ENCODE peak calls at places on chromosomes 1 and 21, in nine cellular contexts. One of them, this sample, is unnamed.

GRCh38 chr1:108617008-108617723 is 43.7 kb downstream of the HENMT1 start:
- DNase-seq in lower lobe of right lung: no peak
- DNase-seq in thyroid gland: no peak
- DNase-seq in right lobe of liver: no peak
- DNase-seq in HL-60: no peak
- DNase-seq in fibroblast of lung: no peak
- DNase-seq in cardiac fibroblast: no peak
- DNase-seq in bronchial epithelial cell: no peak
- DNase-seq in gastrocnemius medialis: no peak
- DNase-seq in this sample: no peak

GRCh38 chr1:53367503-53368313 is 39.8 kb upstream of the LRP8 start:
- DNase-seq in HL-60: no peak
- DNase-seq in thyroid gland: no peak
- DNase-seq in cardiac fibroblast: no peak
- DNase-seq in fibroblast of lung: no peak
- DNase-seq in gastrocnemius medialis: no peak
- DNase-seq in lower lobe of right lung: no peak
- DNase-seq in bronchial epithelial cell: no peak
- DNase-seq in right lobe of liver: peak
- DNase-seq in this sample: no peak

GRCh38 chr1:203557958-203558760 is 64.2 kb downstream of the OPTC start:
- DNase-seq in fibroblast of lung: peak
- DNase-seq in right lobe of liver: no peak
- DNase-seq in HL-60: peak
- DNase-seq in bronchial epithelial cell: peak
- DNase-seq in lower lobe of right lung: no peak
- DNase-seq in gastrocnemius medialis: peak
- DNase-seq in thyroid gland: peak
- DNase-seq in cardiac fibroblast: peak
- DNase-seq in this sample: peak

GRCh38 chr1:38508272-38508671 is 351.3 kb downstream of the RRAGC start:
- DNase-seq in bronchial epithelial cell: peak
- DNase-seq in fibroblast of lung: no peak
- DNase-seq in gastrocnemius medialis: no peak
- DNase-seq in cardiac fibroblast: no peak
- DNase-seq in right lobe of liver: no peak
- DNase-seq in HL-60: no peak
- DNase-seq in lower lobe of right lung: no peak
- DNase-seq in thyroid gland: no peak
- DNase-seq in this sample: no peak

GRCh38 chr1:160144921-160145320 is 6.5 kb upstream of the ATP1A4 start:
- DNase-seq in thyroid gland: peak
- DNase-seq in cardiac fibroblast: peak
- DNase-seq in fibroblast of lung: peak
- DNase-seq in right lobe of liver: no peak
- DNase-seq in lower lobe of right lung: no peak
- DNase-seq in HL-60: no peak
- DNase-seq in gastrocnemius medialis: peak
- DNase-seq in bronchial epithelial cell: no peak
- DNase-seq in this sample: peak

GRCh38 chr1:24865168-24865567 is 64.9 kb downstream of the RUNX3 start:
- DNase-seq in fibroblast of lung: no peak
- DNase-seq in gastrocnemius medialis: no peak
- DNase-seq in cardiac fibroblast: no peak
- DNase-seq in thyroid gland: no peak
- DNase-seq in lower lobe of right lung: no peak
- DNase-seq in right lobe of liver: no peak
- DNase-seq in HL-60: no peak
- DNase-seq in bronchial epithelial cell: no peak
- DNase-seq in this sample: no peak

GRCh38 chr1:151553659-151554058 is 13.6 kb downstream of the TUFT1 start:
- DNase-seq in thyroid gland: no peak
- DNase-seq in lower lobe of right lung: no peak
- DNase-seq in right lobe of liver: no peak
- DNase-seq in fibroblast of lung: peak
- DNase-seq in cardiac fibroblast: no peak
- DNase-seq in HL-60: no peak
- DNase-seq in bronchial epithelial cell: no peak
- DNase-seq in gastrocnemius medialis: no peak
- DNase-seq in this sample: peak

GRCh38 chr1:15066191-15066590 is 87.4 kb upstream of the TMEM51 start:
- DNase-seq in lower lobe of right lung: no peak
- DNase-seq in thyroid gland: no peak
- DNase-seq in fibroblast of lung: no peak
- DNase-seq in HL-60: no peak
- DNase-seq in gastrocnemius medialis: no peak
- DNase-seq in bronchial epithelial cell: no peak
- DNase-seq in cardiac fibroblast: no peak
- DNase-seq in right lobe of liver: no peak
- DNase-seq in this sample: no peak

GRCh38 chr1:241711326-241711725 is 59.2 kb downstream of the WDR64 start:
- DNase-seq in lower lobe of right lung: no peak
- DNase-seq in fibroblast of lung: no peak
- DNase-seq in right lobe of liver: no peak
- DNase-seq in HL-60: no peak
- DNase-seq in cardiac fibroblast: no peak
- DNase-seq in bronchial epithelial cell: no peak
- DNase-seq in gastrocnemius medialis: no peak
- DNase-seq in thyroid gland: no peak
- DNase-seq in this sample: no peak

GRCh38 chr1:111903858-111904449 is 85.5 kb downstream of the KCND3 start:
- DNase-seq in cardiac fibroblast: no peak
- DNase-seq in fibroblast of lung: no peak
- DNase-seq in lower lobe of right lung: no peak
- DNase-seq in gastrocnemius medialis: no peak
- DNase-seq in bronchial epithelial cell: no peak
- DNase-seq in HL-60: no peak
- DNase-seq in thyroid gland: no peak
- DNase-seq in right lobe of liver: no peak
- DNase-seq in this sample: no peak
- H3K4me3 ChIP-seq in cardiac fibroblast: no peak
- H3K4me3 ChIP-seq in fibroblast of lung: no peak
- H3K4me3 ChIP-seq in lower lobe of right lung: no peak
- H3K4me3 ChIP-seq in gastrocnemius medialis: no peak
- H3K4me3 ChIP-seq in bronchial epithelial cell: no peak
- H3K4me3 ChIP-seq in HL-60: no peak
- H3K4me3 ChIP-seq in thyroid gland: no peak
- H3K4me3 ChIP-seq in right lobe of liver: no peak
- H3K4me3 ChIP-seq in this sample: no peak

GRCh38 chr1:47385020-47385419 is 31.1 kb upstream of the FOXE3 start:
- DNase-seq in right lobe of liver: no peak
- DNase-seq in fibroblast of lung: no peak
- DNase-seq in thyroid gland: no peak
- DNase-seq in gastrocnemius medialis: no peak
- DNase-seq in bronchial epithelial cell: no peak
- DNase-seq in lower lobe of right lung: no peak
- DNase-seq in HL-60: no peak
- DNase-seq in cardiac fibroblast: no peak
- DNase-seq in this sample: no peak
- TF ChIP-seq CTCF in right lobe of liver: no peak
- TF ChIP-seq CTCF in fibroblast of lung: no peak
- TF ChIP-seq CTCF in thyroid gland: no peak
- TF ChIP-seq CTCF in gastrocnemius medialis: no peak
- TF ChIP-seq CTCF in bronchial epithelial cell: no peak
- TF ChIP-seq CTCF in lower lobe of right lung: no peak
- TF ChIP-seq CTCF in HL-60: no peak
- TF ChIP-seq CTCF in cardiac fibroblast: no peak
- TF ChIP-seq CTCF in this sample: no peak

DNA sequence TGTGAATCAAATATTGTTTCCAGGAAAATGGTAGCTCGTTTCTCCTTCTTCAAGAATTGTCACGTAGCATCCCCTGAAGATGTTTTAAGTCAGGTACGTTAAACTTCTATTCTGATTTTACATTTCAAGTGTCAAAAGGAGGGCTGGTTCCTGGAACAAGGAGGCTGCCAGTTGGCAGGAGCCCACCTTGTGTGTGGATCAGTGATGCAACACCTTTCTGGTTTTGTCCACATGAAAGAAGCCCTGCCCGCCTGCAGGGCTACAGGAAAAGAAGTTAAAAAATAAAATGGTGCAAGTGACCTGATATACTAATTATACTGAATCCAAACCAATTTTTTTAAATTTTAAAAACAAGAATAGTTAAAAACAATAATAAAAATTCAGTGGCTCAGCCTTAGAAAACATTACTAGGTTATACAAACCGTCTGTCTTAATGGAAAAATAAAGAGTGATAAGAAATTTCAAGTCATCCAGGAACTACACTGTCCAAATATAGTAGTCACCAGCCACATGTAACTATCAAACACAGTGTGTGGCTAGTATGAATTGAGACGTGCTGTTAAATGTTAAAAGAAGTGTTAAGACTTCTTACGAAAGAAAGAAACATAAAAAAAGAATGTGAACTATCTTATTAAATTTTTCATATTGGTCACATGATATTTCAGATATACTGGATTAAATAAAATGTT is 123.1 kb downstream of the APP start:
- DNase-seq in cardiac fibroblast: no peak
- DNase-seq in gastrocnemius medialis: no peak
- DNase-seq in thyroid gland: peak
- DNase-seq in fibroblast of lung: no peak
- DNase-seq in bronchial epithelial cell: no peak
- DNase-seq in right lobe of liver: no peak
- DNase-seq in lower lobe of right lung: no peak
- DNase-seq in HL-60: no peak
- DNase-seq in this sample: no peak
- H3K4me3 ChIP-seq in cardiac fibroblast: no peak
- H3K4me3 ChIP-seq in gastrocnemius medialis: no peak
- H3K4me3 ChIP-seq in thyroid gland: no peak
- H3K4me3 ChIP-seq in fibroblast of lung: no peak
- H3K4me3 ChIP-seq in bronchial epithelial cell: no peak
- H3K4me3 ChIP-seq in right lobe of liver: no peak
- H3K4me3 ChIP-seq in lower lobe of right lung: no peak
- H3K4me3 ChIP-seq in HL-60: no peak
- H3K4me3 ChIP-seq in this sample: no peak

GRCh38 chr1:111015222-111015621 is 51.5 kb upstream of the LRIF1 start:
- DNase-seq in gastrocnemius medialis: no peak
- DNase-seq in right lobe of liver: no peak
- DNase-seq in thyroid gland: no peak
- DNase-seq in cardiac fibroblast: no peak
- DNase-seq in fibroblast of lung: no peak
- DNase-seq in bronchial epithelial cell: no peak
- DNase-seq in HL-60: no peak
- DNase-seq in lower lobe of right lung: no peak
- DNase-seq in this sample: no peak
- TF ChIP-seq CTCF in gastrocnemius medialis: no peak
- TF ChIP-seq CTCF in right lobe of liver: no peak
- TF ChIP-seq CTCF in thyroid gland: no peak
- TF ChIP-seq CTCF in cardiac fibroblast: no peak
- TF ChIP-seq CTCF in fibroblast of lung: no peak
- TF ChIP-seq CTCF in bronchial epithelial cell: no peak
- TF ChIP-seq CTCF in HL-60: no peak
- TF ChIP-seq CTCF in lower lobe of right lung: no peak
- TF ChIP-seq CTCF in this sample: no peak

GRCh38 chr21:38527737-38528136 is 29.5 kb upstream of the ERG start:
- DNase-seq in cardiac fibroblast: no peak
- DNase-seq in HL-60: no peak
- DNase-seq in thyroid gland: no peak
- DNase-seq in bronchial epithelial cell: no peak
- DNase-seq in gastrocnemius medialis: no peak
- DNase-seq in lower lobe of right lung: no peak
- DNase-seq in fibroblast of lung: no peak
- DNase-seq in right lobe of liver: no peak
- DNase-seq in this sample: no peak

GRCh38 chr21:38520511-38520910 is 22.2 kb upstream of the ERG start:
- DNase-seq in right lobe of liver: no peak
- DNase-seq in lower lobe of right lung: no peak
- DNase-seq in HL-60: no peak
- DNase-seq in gastrocnemius medialis: no peak
- DNase-seq in bronchial epithelial cell: no peak
- DNase-seq in fibroblast of lung: no peak
- DNase-seq in thyroid gland: no peak
- DNase-seq in cardiac fibroblast: no peak
- DNase-seq in this sample: no peak

GRCh38 chr21:38531142-38531541 is 32.9 kb upstream of the ERG start:
- DNase-seq in right lobe of liver: no peak
- DNase-seq in thyroid gland: no peak
- DNase-seq in lower lobe of right lung: no peak
- DNase-seq in bronchial epithelial cell: no peak
- DNase-seq in HL-60: no peak
- DNase-seq in cardiac fibroblast: no peak
- DNase-seq in fibroblast of lung: no peak
- DNase-seq in gastrocnemius medialis: no peak
- DNase-seq in this sample: no peak

GRCh38 chr21:38524168-38525153 is 26.2 kb upstream of the ERG start:
- DNase-seq in bronchial epithelial cell: no peak
- DNase-seq in cardiac fibroblast: no peak
- DNase-seq in lower lobe of right lung: no peak
- DNase-seq in thyroid gland: no peak
- DNase-seq in right lobe of liver: no peak
- DNase-seq in fibroblast of lung: no peak
- DNase-seq in HL-60: no peak
- DNase-seq in gastrocnemius medialis: no peak
- DNase-seq in this sample: no peak

GRCh38 chr21:38525454-38525853 is 27.2 kb upstream of the ERG start:
- DNase-seq in right lobe of liver: no peak
- DNase-seq in lower lobe of right lung: no peak
- DNase-seq in HL-60: no peak
- DNase-seq in bronchial epithelial cell: peak
- DNase-seq in fibroblast of lung: no peak
- DNase-seq in thyroid gland: no peak
- DNase-seq in gastrocnemius medialis: no peak
- DNase-seq in cardiac fibroblast: no peak
- DNase-seq in this sample: no peak
- H3K4me3 ChIP-seq in right lobe of liver: no peak
- H3K4me3 ChIP-seq in lower lobe of right lung: no peak
- H3K4me3 ChIP-seq in HL-60: no peak
- H3K4me3 ChIP-seq in bronchial epithelial cell: no peak
- H3K4me3 ChIP-seq in fibroblast of lung: no peak
- H3K4me3 ChIP-seq in thyroid gland: no peak
- H3K4me3 ChIP-seq in gastrocnemius medialis: no peak
- H3K4me3 ChIP-seq in cardiac fibroblast: no peak
- H3K4me3 ChIP-seq in this sample: no peak

DNA sequence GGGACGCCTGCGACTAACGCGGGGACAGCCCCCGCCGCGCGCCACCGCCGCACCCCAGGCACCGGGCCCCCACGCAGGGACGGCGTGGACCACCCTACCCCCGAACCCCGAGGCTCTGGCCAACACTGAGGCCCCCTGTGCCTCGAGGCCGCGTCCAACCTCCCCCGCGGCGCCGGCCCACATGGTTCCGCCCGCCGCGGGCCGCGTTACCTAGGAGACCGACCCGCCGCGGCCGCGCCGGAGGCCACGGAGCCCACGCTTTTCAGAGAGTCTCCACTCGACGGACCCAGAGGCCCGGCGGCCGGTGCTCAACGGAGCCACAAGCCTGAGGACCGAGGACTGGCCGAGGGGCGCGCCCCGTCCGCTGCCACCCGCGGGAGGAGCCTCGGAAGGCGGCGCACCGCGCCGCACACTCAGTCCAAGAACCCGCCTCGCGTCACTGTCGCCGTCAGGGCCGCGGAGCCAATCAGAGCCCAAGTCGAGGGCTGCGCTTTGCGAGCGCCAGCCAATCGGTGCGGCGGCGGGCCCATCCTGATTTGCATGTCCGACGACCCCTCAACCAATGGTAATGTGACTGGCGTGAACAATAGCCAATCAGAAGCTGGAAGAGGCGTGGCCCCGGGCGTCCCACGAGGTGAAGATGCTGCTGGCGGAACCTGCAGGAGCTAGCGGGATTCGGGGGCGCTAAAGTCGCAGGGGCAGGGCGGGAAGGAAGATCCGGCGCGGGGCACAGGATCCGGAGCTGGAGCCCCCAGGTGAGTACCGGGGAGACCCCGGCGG is at the start of gene NPHP4:
- DNase-seq in lower lobe of right lung: peak
- DNase-seq in HL-60: peak
- DNase-seq in cardiac fibroblast: peak
- DNase-seq in gastrocnemius medialis: peak
- DNase-seq in fibroblast of lung: peak
- DNase-seq in thyroid gland: peak
- DNase-seq in bronchial epithelial cell: peak
- DNase-seq in right lobe of liver: peak
- DNase-seq in this sample: peak
- TF ChIP-seq CTCF in lower lobe of right lung: no peak
- TF ChIP-seq CTCF in HL-60: no peak
- TF ChIP-seq CTCF in cardiac fibroblast: no peak
- TF ChIP-seq CTCF in gastrocnemius medialis: no peak
- TF ChIP-seq CTCF in fibroblast of lung: no peak
- TF ChIP-seq CTCF in thyroid gland: no peak
- TF ChIP-seq CTCF in bronchial epithelial cell: peak
- TF ChIP-seq CTCF in right lobe of liver: no peak
- TF ChIP-seq CTCF in this sample: no peak

This sample was measured in fibroblast of the aortic adventitia.